ENCODE peak calls at places on chromosomes 2 and 18, in four cellular contexts. Z, G, R and P are unnamed samples.

GRCh38 chr2:191303349-191304005 is 58.3 kb downstream of the MYO1B start:
- DNase-seq in Z (no peak), G (no peak), R (no peak), P (no peak)

GRCh38 chr18:28855524-28855923 is 678.6 kb upstream of the CDH2 start:
- DNase-seq in Z (no peak), G (no peak), R (no peak), P (no peak)

GRCh38 chr2:207224814-207225482 is 59.2 kb upstream of the KLF7 start:
- DNase-seq in Z (no peak), G (no peak), R (no peak), P (no peak)

GRCh38 chr2:80651435-80651834 is 346.9 kb upstream of the LRRTM1 start:
- DNase-seq in Z (no peak), G (no peak), R (no peak), P (no peak)

GRCh38 chr2:98252394-98252793 is 93.9 kb upstream of the CNGA3 start:
- DNase-seq in Z (no peak), G (no peak), R (no peak), P (no peak)

GRCh38 chr2:231541605-231542509 is 11.6 kb upstream of the NMUR1 start:
- DNase-seq in Z (no peak), G (no peak), R (peak), P (no peak)

GRCh38 chr2:8666581-8666980 is 15.3 kb upstream of the ID2 start:
- DNase-seq in Z (no peak), G (no peak), R (no peak), P (no peak)

GRCh38 chr2:98795535-98795902 is 64.6 kb upstream of the MGAT4A start:
- DNase-seq in Z (no peak), G (no peak), R (no peak), P (no peak)

GRCh38 chr2:61750624-61751023 is 103.2 kb downstream of the FAM161A start:
- DNase-seq in Z (no peak), G (no peak), R (no peak), P (no peak)

GRCh38 chr2:239706407-239706806 is 305.6 kb upstream of the HDAC4 start:
- DNase-seq in Z (no peak), G (no peak), R (no peak), P (no peak)

GRCh38 chr2:216161967-216162366 is 52.8 kb downstream of the XRCC5 start:
- DNase-seq in Z (no peak), G (no peak), R (no peak), P (no peak)

GRCh38 chr2:193527146-193527545 is 1332.4 kb upstream of the TMEFF2 start:
- DNase-seq in Z (no peak), G (no peak), R (no peak), P (no peak)

GRCh38 chr2:143410097-143410897 is 281.1 kb downstream of the ARHGAP15 start:
- DNase-seq in Z (no peak), G (no peak), R (no peak), P (no peak)

GRCh38 chr18:14106906-14107305 is 25.3 kb downstream of the ZNF519 start:
- DNase-seq in Z (no peak), G (no peak), R (no peak), P (no peak)

GRCh38 chr18:79554945-79555645 is 124.5 kb upstream of the CTDP1 start:
- DNase-seq in Z (no peak), G (no peak), R (no peak), P (no peak)

GRCh38 chr2:68537872-68538271 is 70.5 kb downstream of the APLF start:
- DNase-seq in Z (no peak), G (no peak), R (no peak), P (no peak)

GRCh38 chr2:187552381-187552780 is 1.9 kb downstream of the TFPI start:
- DNase-seq in Z (no peak), G (no peak), R (no peak), P (no peak)

GRCh38 chr2:74471332-74472065 is 981 bp downstream of the MRPL53 start:
- DNase-seq in Z (no peak), G (no peak), R (no peak), P (no peak)

GRCh38 chr18:78293940-78294401 is 685.6 kb upstream of the SALL3 start:
- DNase-seq in Z (peak), G (no peak), R (no peak), P (no peak)

GRCh38 chr2:96534701-96535181 is 1.8 kb upstream of the ARID5A start:
- DNase-seq in Z (no peak), G (no peak), R (no peak), P (no peak)

GRCh38 chr2:131063501-131064283 is 29.6 kb downstream of the FAM168B start:
- DNase-seq in Z (no peak), G (no peak), R (no peak), P (no peak)

GRCh38 chr2:212032536-212033219 is 505.9 kb downstream of the ERBB4 start:
- DNase-seq in Z (no peak), G (no peak), R (no peak), P (peak)

GRCh38 chr2:23824777-23825212 is 102.1 kb downstream of the ATAD2B start:
- DNase-seq in Z (peak), G (no peak), R (peak), P (no peak)

GRCh38 chr2:117774716-117775115 is 39.8 kb upstream of the DDX18 start:
- DNase-seq in Z (no peak), G (no peak), R (no peak), P (no peak)

GRCh38 chr2:202765435-202765834 is 106.1 kb downstream of the ICA1L start:
- DNase-seq in Z (no peak), G (no peak), R (no peak), P (no peak)

GRCh38 chr2:122643725-122644329 is 888.4 kb downstream of the TSN start:
- DNase-seq in Z (no peak), G (no peak), R (no peak), P (no peak)

GRCh38 chr2:74080346-74080745 is 67.4 kb downstream of the BOLA3 start:
- DNase-seq in Z (no peak), G (no peak), R (no peak), P (no peak)

GRCh38 chr2:135256531-135257258 is 204.6 kb downstream of the RAB3GAP1 start:
- DNase-seq in Z (no peak), G (no peak), R (no peak), P (no peak)

GRCh38 chr2:148253716-148254115 is 232.8 kb downstream of the MBD5 start:
- DNase-seq in Z (no peak), G (no peak), R (no peak), P (no peak)

GRCh38 chr2:142176941-142177340 is 46.1 kb upstream of the LRP1B start:
- DNase-seq in Z (no peak), G (no peak), R (no peak), P (no peak)

GRCh38 chr2:223217373-223217772 is 165.4 kb downstream of the KCNE4 start:
- DNase-seq in Z (no peak), G (no peak), R (no peak), P (no peak)

GRCh38 chr2:144460981-144461766 is 58.7 kb downstream of the ZEB2 start:
- DNase-seq in Z (no peak), G (no peak), R (peak), P (no peak)

GRCh38 chr2:67994716-67995115 is 68.1 kb downstream of the C1D start:
- DNase-seq in Z (no peak), G (no peak), R (no peak), P (no peak)

GRCh38 chr2:105125428-105125827 is 87.6 kb downstream of the MRPS9 start:
- DNase-seq in Z (no peak), G (no peak), R (no peak), P (no peak)

GRCh38 chr2:201361078-201361477 is 3.9 kb upstream of the FLACC1 start:
- DNase-seq in Z (no peak), G (no peak), R (no peak), P (no peak)

GRCh38 chr2:30752811-30753210 is 54.4 kb downstream of the CAPN13 start:
- DNase-seq in Z (no peak), G (no peak), R (no peak), P (no peak)